ENCODE peak calls at places on chromosome 13, in five cellular contexts. D, E, I, L and M are unnamed samples. For H3K27me3 and H3K9me3, the result is how much of the 10 kb centered on the place peaks cover.

GRCh38 chr13:51148952-51149573 is 38.0 kb upstream of the C13orf42 start:
- DNase-seq in D (peak), E (peak), I (no peak), L (peak), M (no peak)

GRCh38 chr13:77184455-77184854 is 142.4 kb downstream of the MYCBP2 start:
- DNase-seq in D (no peak), E (no peak), I (no peak), L (no peak), M (no peak)

GRCh38 chr13:85373322-85373721 is 425.9 kb downstream of the SLITRK6 start:
- DNase-seq in D (no peak), E (no peak), I (no peak), L (no peak), M (no peak)

GRCh38 chr13:58921129-58921528 is 1242.6 kb downstream of the DIAPH3 start:
- DNase-seq in D (no peak), E (no peak), I (no peak), L (no peak), M (no peak)

GRCh38 chr13:24208314-24208713 is 47.8 kb downstream of the SPATA13 start:
- DNase-seq in D (peak), E (no peak), I (no peak), L (no peak), M (no peak)

GRCh38 chr13:25187596-25187995 is 15.5 kb upstream of the AMER2 start:
- DNase-seq in D (no peak), E (no peak), I (no peak), L (no peak), M (no peak)

GRCh38 chr13:43273362-43273761 is 250.0 kb downstream of the DNAJC15 start:
- DNase-seq in D (no peak), E (no peak), I (no peak), L (no peak), M (no peak)

GRCh38 chr13:60164490-60164889 is 762 bp upstream of the DIAPH3 start:
- DNase-seq in D (peak), E (peak), I (no peak), L (no peak), M (no peak)

GRCh38 chr13:106690779-106691178 is 122.8 kb upstream of the ARGLU1 start:
- DNase-seq in D (no peak), E (no peak), I (no peak), L (no peak), M (no peak)

GRCh38 chr13:39909634-39910033 is 254.2 kb downstream of the COG6 start:
- DNase-seq in D (no peak), E (no peak), I (no peak), L (no peak), M (no peak)

GRCh38 chr13:23654111-23655110 is 84.2 kb downstream of the TNFRSF19 start:
- DNase-seq in D (peak), E (no peak), I (no peak), L (no peak), M (no peak)

GRCh38 chr13:31437975-31438374 is 238.2 kb downstream of the B3GLCT start:
- DNase-seq in D (no peak), E (no peak), I (no peak), L (no peak), M (no peak)

GRCh38 chr13:87676254-87677042 is 5.3 kb downstream of the SLITRK5 start:
- DNase-seq in D (no peak), E (peak), I (no peak), L (no peak), M (no peak)

GRCh38 chr13:113730145-113730750 is 28.8 kb upstream of the TMEM255B start:
- DNase-seq in D (no peak), E (no peak), I (no peak), L (no peak), M (no peak)

GRCh38 chr13:21610687-21611086 is 6.7 kb upstream of the MICU2 start:
- DNase-seq in D (no peak), E (no peak), I (no peak), L (no peak), M (no peak)

GRCh38 chr13:44191504-44192171 is 182.0 kb upstream of the SERP2 start:
- DNase-seq in D (peak), E (peak), I (peak), L (peak), M (peak)

GRCh38 chr13:73618275-73618865 is 515.8 kb downstream of the KLF12 start:
- DNase-seq in D (no peak), E (no peak), I (no peak), L (peak), M (no peak)

DNA sequence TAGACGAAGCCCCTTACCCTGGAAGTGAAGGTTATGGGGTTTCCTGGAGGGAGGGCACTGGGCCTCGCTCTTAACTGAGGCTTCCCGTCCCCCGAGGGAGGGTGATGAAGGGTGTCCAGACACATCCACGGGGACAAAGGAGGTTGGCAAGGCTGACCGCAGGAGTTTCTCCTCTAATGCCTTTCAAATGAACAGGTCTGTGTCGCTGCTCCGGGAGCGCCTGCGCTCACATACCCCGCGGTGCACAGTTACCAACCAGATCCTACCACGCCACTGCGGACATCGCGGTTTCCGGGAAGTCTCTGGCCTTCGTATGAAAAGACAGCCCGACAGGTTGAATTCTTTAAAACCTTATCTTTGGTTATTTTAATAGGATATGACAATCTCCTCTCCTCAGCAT is 41.3 kb downstream of the IRS2 start:
- DNase-seq in D (no peak), E (no peak), I (no peak), L (no peak), M (no peak)
- H3K27me3 ChIP-seq in D (under half), E (under half), I (under half), L (under half), M (under half)

GRCh38 chr13:109874444-109874920 is 88.1 kb upstream of the IRS2 start:
- DNase-seq in D (no peak), E (no peak), I (no peak), L (no peak), M (no peak)
- H3K27ac ChIP-seq in D (no peak), E (no peak), I (no peak), L (peak), M (no peak)

GRCh38 chr13:19071161-19071936 is 110.3 kb downstream of the TUBA3C start:
- DNase-seq in D (no peak), E (no peak), I (no peak), L (no peak), M (no peak)
- H3K9me3 ChIP-seq in D (under half), E (under half), I (under half), L (under half), M (under half)

GRCh38 chr13:112056739-112057433 is 10.1 kb upstream of the SOX1 start:
- DNase-seq in D (no peak), E (peak), I (no peak), L (no peak), M (no peak)

GRCh38 chr13:112058519-112058873 is 8.5 kb upstream of the SOX1 start:
- DNase-seq in D (no peak), E (no peak), I (no peak), L (no peak), M (no peak)

GRCh38 chr13:112058941-112059340 is 8.0 kb upstream of the SOX1 start:
- DNase-seq in D (no peak), E (no peak), I (no peak), L (no peak), M (no peak)

GRCh38 chr13:112057434-112057735 is 9.6 kb upstream of the SOX1 start:
- DNase-seq in D (no peak), E (peak), I (no peak), L (no peak), M (no peak)

DNA sequence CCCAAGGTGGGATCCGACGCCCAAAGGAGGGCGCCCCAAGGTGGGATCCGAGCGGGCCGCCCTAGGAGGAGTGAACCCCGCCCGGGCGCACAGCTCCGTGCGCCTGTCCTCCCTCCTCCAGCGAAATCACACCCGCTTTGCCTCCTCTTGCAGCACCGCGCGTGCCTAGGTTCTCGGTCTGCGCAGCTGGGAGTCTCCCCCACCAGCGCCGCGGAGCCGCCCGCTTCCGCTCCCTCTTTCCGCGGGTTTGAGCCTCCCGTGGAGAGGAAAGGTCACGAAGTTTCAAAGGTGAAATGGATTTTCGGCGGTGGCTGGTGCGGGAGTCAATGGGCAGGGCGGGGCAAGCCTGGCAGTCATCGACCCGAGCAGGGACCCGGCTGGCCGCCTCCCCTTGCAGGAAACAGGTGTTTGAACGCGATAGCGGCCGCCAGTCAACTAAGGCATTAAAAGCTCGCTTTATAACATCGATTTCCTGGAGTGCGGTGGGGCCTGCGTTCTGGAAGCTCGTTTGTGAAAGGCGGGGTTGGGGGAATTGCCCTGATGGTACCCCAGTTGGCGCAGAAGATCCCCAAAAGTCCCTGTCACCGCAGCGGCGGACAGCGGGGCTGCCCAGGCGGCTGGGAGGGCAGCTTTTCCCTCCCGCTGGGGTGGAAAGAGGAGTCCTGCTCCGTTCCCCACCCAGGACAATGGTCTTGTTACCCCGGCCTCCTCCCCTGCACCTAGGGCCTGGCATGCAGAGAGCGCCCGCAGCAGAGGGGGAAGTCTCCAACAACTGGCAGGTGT is 9.0 kb upstream of the SOX1 start:
- DNase-seq in D (no peak), E (peak), I (no peak), L (no peak), M (no peak)
- H3K27me3 ChIP-seq in D (half or more), E (half or more), I (under half), L (under half), M (under half)

GRCh38 chr13:79749985-79750551 is 269.1 kb downstream of the NDFIP2 start:
- DNase-seq in D (peak), E (peak), I (no peak), L (peak), M (no peak)
- H3K27ac ChIP-seq in D (no peak), E (no peak), I (no peak), L (no peak), M (no peak)